ENCODE peak calls at places on chromosomes 5 and 9, in five cellular contexts. W, Z, J, F and N are unnamed samples.

GRCh38 chr5:146704949-146705665 is 173.4 kb downstream of the PPP2R2B start:
- DNase-seq in W (no peak), Z (no peak), J (no peak), F (no peak), N (no peak)

GRCh38 chr9:111957856-111958631 is 61.4 kb downstream of the UGCG start:
- DNase-seq in W (no peak), Z (no peak), J (no peak), F (peak; percentile 61), N (peak; percentile 46)

GRCh38 chr5:96626956-96627355 is 35.2 kb upstream of the CAST start:
- DNase-seq in W (no peak), Z (no peak), J (no peak), F (no peak), N (no peak)

GRCh38 chr5:175383350-175383749 is 60.6 kb downstream of the DRD1 start:
- DNase-seq in W (no peak), Z (no peak), J (no peak), F (peak; percentile 52), N (no peak)

GRCh38 chr9:97543568-97543967 is 42.1 kb downstream of the TMOD1 start:
- DNase-seq in W (no peak), Z (no peak), J (no peak), F (peak; percentile 41), N (peak; percentile 79)

GRCh38 chr5:179879690-179880010 is 21.0 kb upstream of the MRNIP start:
- DNase-seq in W (no peak), Z (no peak), J (no peak), F (no peak), N (no peak)

GRCh38 chr5:158699336-158699735 is 400.4 kb downstream of the EBF1 start:
- DNase-seq in W (no peak), Z (no peak), J (no peak), F (no peak), N (no peak)

GRCh38 chr9:119004618-119004990 is 364.6 kb downstream of the BRINP1 start:
- DNase-seq in W (peak; percentile 92), Z (peak; percentile 44), J (peak; percentile 80), F (peak; percentile 5), N (peak; percentile 23)

GRCh38 chr9:134943411-134943810 is 25.7 kb upstream of the FCN1 start:
- DNase-seq in W (no peak), Z (no peak), J (no peak), F (no peak), N (no peak)

GRCh38 chr9:69549310-69550202 is 122.6 kb downstream of the APBA1 start:
- DNase-seq in W (peak; percentile 19), Z (peak; percentile 31), J (no peak), F (peak; percentile 49), N (peak; percentile 45)

GRCh38 chr5:96991708-96992107 is 55.8 kb downstream of the LNPEP start:
- DNase-seq in W (no peak), Z (no peak), J (no peak), F (no peak), N (no peak)

GRCh38 chr5:1565737-1566734 is 42.3 kb upstream of the LPCAT1 start:
- DNase-seq in W (no peak), Z (no peak), J (peak; percentile 67), F (no peak), N (no peak)

GRCh38 chr5:126680215-126680817 is 79.6 kb downstream of the PHAX start:
- DNase-seq in W (no peak), Z (no peak), J (no peak), F (no peak), N (no peak)

GRCh38 chr9:104961238-104961637 is 33.3 kb upstream of the ABCA1 start:
- DNase-seq in W (no peak), Z (no peak), J (no peak), F (peak; percentile 52), N (peak; percentile 68)

GRCh38 chr9:31335529-31336234 is 1048.8 kb upstream of the ACO1 start:
- DNase-seq in W (no peak), Z (no peak), J (no peak), F (no peak), N (no peak)

GRCh38 chr5:172717481-172718195 is 53.4 kb downstream of the DUSP1 start:
- DNase-seq in W (no peak), Z (no peak), J (no peak), F (no peak), N (no peak)

GRCh38 chr5:123545506-123545905 is 33.5 kb downstream of the CSNK1G3 start:
- DNase-seq in W (no peak), Z (peak; percentile 22), J (no peak), F (peak; percentile 38), N (no peak)

GRCh38 chr9:12815895-12816294 is 41.1 kb downstream of the LURAP1L start:
- DNase-seq in W (no peak), Z (no peak), J (no peak), F (peak; percentile 31), N (no peak)

GRCh38 chr9:35729700-35730485 is 2.1 kb downstream of the TLN1 start:
- DNase-seq in W (peak; percentile 42), Z (no peak), J (no peak), F (peak; percentile 66), N (peak; percentile 86)
- TF ChIP-seq POLR2A in W (no peak), Z (no peak), J (no peak), F (no peak), N (no peak)

GRCh38 chr9:136610426-136610825 is 52.3 kb upstream of the EGFL7 start:
- DNase-seq in W (no peak), Z (no peak), J (no peak), F (no peak), N (no peak)
- TF ChIP-seq POLR2A in W (no peak), Z (no peak), J (no peak), F (no peak), N (no peak)

GRCh38 chr5:50770441-50770840 is 104.0 kb downstream of the PARP8 start:
- DNase-seq in W (no peak), Z (no peak), J (no peak), F (no peak), N (no peak)
- TF ChIP-seq POLR2A in W (no peak), Z (no peak), J (no peak), F (no peak), N (no peak)

GRCh38 chr9:83707518-83707767 is 315 bp downstream of the UBQLN1 start:
- DNase-seq in W (peak; percentile 46), Z (no peak), J (peak; percentile 93), F (no peak), N (peak; percentile 97)

GRCh38 chr9:83706703-83707517 is 848 bp downstream of the UBQLN1 start:
- DNase-seq in W (peak; percentile 14), Z (peak; percentile 44), J (peak; percentile 80), F (peak; percentile 28), N (no peak)

GRCh38 chr9:83708515-83709158 is 879 bp upstream of the UBQLN1 start:
- DNase-seq in W (peak; percentile 84), Z (peak; percentile 80), J (peak; percentile 90), F (peak; percentile 70), N (no peak)

GRCh38 chr9:83707768-83708514 is at the start of gene UBQLN1:
- DNase-seq in W (peak; percentile 97), Z (peak; percentile 97), J (peak; percentile 97), F (peak; percentile 95), N (peak; percentile 99)
- TF ChIP-seq POLR2A in W (peak; percentile 90), Z (peak; percentile 98), J (peak; percentile 91), F (peak; percentile 96), N (peak; percentile 98)

GRCh38 chr5:56192246-56192645 is 40.9 kb downstream of the ANKRD55 start:
- DNase-seq in W (no peak), Z (no peak), J (no peak), F (no peak), N (no peak)
- TF ChIP-seq POLR2A in W (no peak), Z (no peak), J (no peak), F (no peak), N (no peak)

GRCh38 chr5:6427689-6428088 is 21.0 kb upstream of the UBE2QL1 start:
- DNase-seq in W (no peak), Z (no peak), J (no peak), F (no peak), N (no peak)

GRCh38 chr5:6419340-6419852 is 29.3 kb upstream of the UBE2QL1 start:
- DNase-seq in W (no peak), Z (peak; percentile 30), J (no peak), F (peak; percentile 30), N (no peak)

GRCh38 chr5:6424110-6424659 is 24.5 kb upstream of the UBE2QL1 start:
- DNase-seq in W (no peak), Z (no peak), J (no peak), F (no peak), N (no peak)

GRCh38 chr5:6423327-6424109 is 25.1 kb upstream of the UBE2QL1 start:
- DNase-seq in W (no peak), Z (no peak), J (no peak), F (no peak), N (no peak)

GRCh38 chr5:6424700-6425099 is 24.0 kb upstream of the UBE2QL1 start:
- DNase-seq in W (no peak), Z (no peak), J (no peak), F (no peak), N (no peak)
- TF ChIP-seq POLR2A in W (no peak), Z (no peak), J (no peak), F (no peak), N (no peak)

GRCh38 chr5:101860145-101860544 is 435.9 kb downstream of the SLCO4C1 start:
- DNase-seq in W (no peak), Z (no peak), J (no peak), F (no peak), N (no peak)
- TF ChIP-seq POLR2A in W (no peak), Z (no peak), J (no peak), F (no peak), N (no peak)

DNA sequence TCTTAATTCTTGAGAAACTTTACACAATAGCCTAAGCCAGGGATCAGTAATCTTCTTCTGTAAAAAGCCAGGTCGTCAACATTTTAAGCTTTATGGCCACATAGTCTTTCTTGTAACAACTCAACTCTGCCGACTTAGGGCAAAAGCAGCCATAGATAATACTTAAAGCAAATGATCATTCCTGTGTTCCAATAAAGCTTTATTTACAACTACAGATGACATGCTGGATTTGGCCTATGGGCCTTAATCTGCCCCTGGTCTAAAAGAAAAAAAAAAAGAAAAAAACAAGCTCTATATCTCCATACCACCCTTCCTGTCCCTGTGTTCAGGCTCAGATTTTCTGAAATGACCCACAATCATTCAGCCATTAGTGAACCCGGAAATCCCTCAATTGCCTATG is 220.3 kb downstream of the ENC1 start:
- DNase-seq in W (no peak), Z (no peak), J (no peak), F (no peak), N (no peak)
- TF ChIP-seq POLR2A in W (no peak), Z (no peak), J (no peak), F (no peak), N (no peak)